ENCODE peak calls at places on chromosomes 6 and 20, in four cellular contexts. One of them, this sample, is unnamed.
A peak's percentile ranks its signal among the peaks of the same experiment; 100 is the strongest.

GRCh38 chr6:24464253-24465038 is 24.9 kb downstream of the GPLD1 start:
- DNase-seq in B cell: no peak
- DNase-seq in fibroblast of the aortic adventitia: no peak
- DNase-seq in lower lobe of right lung: no peak
- DNase-seq in this sample: no peak

GRCh38 chr6:106553440-106553839 is 75.9 kb downstream of the RTN4IP1 start:
- DNase-seq in B cell: no peak
- DNase-seq in fibroblast of the aortic adventitia: no peak
- DNase-seq in lower lobe of right lung: no peak
- DNase-seq in this sample: no peak

GRCh38 chr20:36872857-36873256 is 3.1 kb upstream of the TLDC2 start:
- DNase-seq in B cell: no peak
- DNase-seq in fibroblast of the aortic adventitia: no peak
- DNase-seq in lower lobe of right lung: peak; percentile 46
- DNase-seq in this sample: no peak

GRCh38 chr20:51313275-51313898 is 229.1 kb downstream of the NFATC2 start:
- DNase-seq in B cell: no peak
- DNase-seq in fibroblast of the aortic adventitia: peak; percentile 12
- DNase-seq in lower lobe of right lung: no peak
- DNase-seq in this sample: no peak

GRCh38 chr20:5827861-5828260 is 77.7 kb downstream of the SHLD1 start:
- DNase-seq in B cell: no peak
- DNase-seq in fibroblast of the aortic adventitia: no peak
- DNase-seq in lower lobe of right lung: no peak
- DNase-seq in this sample: no peak

GRCh38 chr20:55592866-55593265 is 412.5 kb downstream of the CBLN4 start:
- DNase-seq in B cell: no peak
- DNase-seq in fibroblast of the aortic adventitia: no peak
- DNase-seq in lower lobe of right lung: no peak
- DNase-seq in this sample: no peak

GRCh38 chr6:149701699-149702098 is 16.2 kb downstream of the LATS1 start:
- DNase-seq in B cell: no peak
- DNase-seq in fibroblast of the aortic adventitia: peak; percentile 13
- DNase-seq in lower lobe of right lung: no peak
- DNase-seq in this sample: no peak

GRCh38 chr6:170147832-170148708 is 142.8 kb downstream of the DLL1 start:
- DNase-seq in B cell: no peak
- DNase-seq in fibroblast of the aortic adventitia: no peak
- DNase-seq in lower lobe of right lung: peak; percentile 55
- DNase-seq in this sample: peak; percentile 45

GRCh38 chr6:49325901-49326300 is 137.2 kb downstream of the MMUT start:
- DNase-seq in B cell: no peak
- DNase-seq in fibroblast of the aortic adventitia: peak; percentile 26
- DNase-seq in lower lobe of right lung: no peak
- DNase-seq in this sample: no peak

DNA sequence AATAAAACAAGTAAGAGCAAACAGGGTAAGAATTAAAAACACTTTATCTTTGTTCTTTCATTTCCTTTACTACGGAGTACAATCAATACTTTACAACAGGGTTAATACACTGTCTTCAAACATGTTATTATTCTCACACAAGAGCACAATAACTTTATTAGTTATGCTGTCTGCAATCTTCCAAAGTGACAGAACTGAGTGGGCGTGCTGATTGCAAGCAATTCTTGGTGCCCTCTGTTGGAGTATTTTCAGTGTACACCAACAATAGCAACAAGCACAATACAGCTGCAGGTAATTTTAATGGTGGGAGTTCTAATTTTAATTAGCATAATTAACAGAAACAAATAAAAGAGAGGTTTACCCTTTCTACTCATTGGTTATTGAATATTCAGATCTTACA is 33.9 kb upstream of the PTPRK start:
- DNase-seq in B cell: no peak
- DNase-seq in fibroblast of the aortic adventitia: peak; percentile 16
- DNase-seq in lower lobe of right lung: no peak
- DNase-seq in this sample: no peak
- TF ChIP-seq CTCF in B cell: no peak
- TF ChIP-seq CTCF in fibroblast of the aortic adventitia: peak; percentile 20
- TF ChIP-seq CTCF in lower lobe of right lung: no peak
- TF ChIP-seq CTCF in this sample: no peak

DNA sequence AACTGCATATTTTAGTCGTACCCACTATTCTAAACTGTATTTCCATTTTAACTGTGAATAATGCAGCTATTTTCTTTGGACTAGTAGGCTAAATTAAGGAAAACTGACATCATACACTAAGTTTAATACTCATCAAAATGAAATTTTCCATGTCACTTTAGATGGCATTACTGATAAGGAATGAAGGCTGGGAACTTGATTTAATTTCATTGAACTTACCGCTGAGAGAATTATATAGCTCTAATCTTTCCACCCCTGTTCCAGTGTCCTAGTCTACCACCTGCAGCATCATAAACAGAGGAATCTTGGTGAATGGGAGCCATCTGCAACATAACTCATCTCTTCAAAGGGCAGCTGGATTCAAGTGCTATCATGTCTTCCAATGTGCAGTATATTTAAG is 1395.3 kb downstream of the EPHA7 start:
- DNase-seq in B cell: no peak
- DNase-seq in fibroblast of the aortic adventitia: no peak
- DNase-seq in lower lobe of right lung: no peak
- DNase-seq in this sample: no peak
- TF ChIP-seq CTCF in B cell: no peak
- TF ChIP-seq CTCF in fibroblast of the aortic adventitia: no peak
- TF ChIP-seq CTCF in lower lobe of right lung: no peak
- TF ChIP-seq CTCF in this sample: no peak

GRCh38 chr6:1913572-1913971 is 303.9 kb downstream of the FOXC1 start:
- DNase-seq in B cell: no peak
- DNase-seq in fibroblast of the aortic adventitia: no peak
- DNase-seq in lower lobe of right lung: no peak
- DNase-seq in this sample: no peak

GRCh38 chr6:1912731-1913130 is 303.0 kb downstream of the FOXC1 start:
- DNase-seq in B cell: no peak
- DNase-seq in fibroblast of the aortic adventitia: no peak
- DNase-seq in lower lobe of right lung: no peak
- DNase-seq in this sample: no peak

GRCh38 chr6:1911476-1911875 is 301.8 kb downstream of the FOXC1 start:
- DNase-seq in B cell: no peak
- DNase-seq in fibroblast of the aortic adventitia: peak; percentile 21
- DNase-seq in lower lobe of right lung: no peak
- DNase-seq in this sample: no peak

GRCh38 chr6:1908784-1909183 is 299.1 kb downstream of the FOXC1 start:
- DNase-seq in B cell: no peak
- DNase-seq in fibroblast of the aortic adventitia: no peak
- DNase-seq in lower lobe of right lung: no peak
- DNase-seq in this sample: no peak

DNA sequence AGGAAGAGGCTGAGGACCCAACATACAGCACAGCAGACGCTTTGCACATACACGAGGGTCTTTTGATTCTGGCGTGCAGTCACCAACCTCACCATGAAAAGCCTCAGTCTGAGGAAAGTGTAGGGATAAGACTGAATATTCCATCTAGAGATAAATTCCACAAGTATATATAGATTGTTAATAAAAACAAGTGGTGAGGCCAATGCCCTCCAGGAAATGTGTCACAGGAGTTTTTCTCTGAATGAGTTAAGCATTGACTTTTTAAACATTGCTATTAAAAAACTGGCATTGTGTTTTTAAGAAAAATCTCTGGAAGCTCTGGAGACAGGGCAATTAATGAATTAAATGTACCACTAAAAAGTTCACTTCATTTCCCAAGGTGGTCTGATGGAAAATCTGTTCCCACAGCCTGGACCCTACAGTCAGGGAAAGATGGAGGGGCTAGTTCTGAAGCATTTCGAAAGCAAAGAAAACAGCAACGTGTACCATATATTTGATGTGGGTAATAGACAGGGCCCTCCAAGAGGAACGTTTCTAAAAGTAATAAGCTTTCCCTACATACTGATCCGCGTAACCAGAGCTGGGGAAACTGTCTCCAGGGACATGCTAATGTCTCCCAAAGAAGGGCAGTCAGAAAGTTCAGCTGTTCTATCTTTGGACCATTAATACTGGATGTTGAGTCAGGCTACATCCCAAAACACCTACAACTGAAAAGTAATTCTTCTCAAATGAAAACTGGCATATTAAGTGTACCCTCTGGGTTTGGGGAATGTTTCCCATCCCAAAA is 301.1 kb downstream of the FOXC1 start:
- DNase-seq in B cell: no peak
- DNase-seq in fibroblast of the aortic adventitia: no peak
- DNase-seq in lower lobe of right lung: no peak
- DNase-seq in this sample: no peak
- TF ChIP-seq CTCF in B cell: no peak
- TF ChIP-seq CTCF in fibroblast of the aortic adventitia: no peak
- TF ChIP-seq CTCF in lower lobe of right lung: no peak
- TF ChIP-seq CTCF in this sample: no peak

GRCh38 chr6:168499045-168499650 is 58.2 kb downstream of the SMOC2 start:
- DNase-seq in B cell: no peak
- DNase-seq in fibroblast of the aortic adventitia: no peak
- DNase-seq in lower lobe of right lung: no peak
- DNase-seq in this sample: no peak
- TF ChIP-seq CTCF in B cell: no peak
- TF ChIP-seq CTCF in fibroblast of the aortic adventitia: no peak
- TF ChIP-seq CTCF in lower lobe of right lung: no peak
- TF ChIP-seq CTCF in this sample: no peak

DNA sequence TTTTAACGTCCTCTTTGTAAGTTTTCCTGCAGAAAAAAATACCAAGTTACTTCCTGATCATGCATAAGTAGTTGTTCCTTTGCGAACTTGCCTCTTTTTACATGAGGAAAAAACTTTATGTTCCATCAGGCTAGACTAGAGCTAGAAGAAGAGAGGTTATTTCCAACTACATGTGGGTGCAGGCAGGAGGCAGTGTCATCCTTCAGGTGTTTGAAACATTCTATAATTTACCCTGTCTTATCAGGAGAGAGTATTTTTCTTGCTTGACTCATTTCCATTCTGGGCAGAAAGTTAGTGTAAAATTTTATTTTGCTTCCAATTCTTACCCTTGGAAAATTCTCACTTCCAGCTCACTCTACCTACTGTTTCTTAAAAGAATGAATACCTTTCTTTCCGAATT is 28.5 kb upstream of the EPHA7 start:
- DNase-seq in B cell: no peak
- DNase-seq in fibroblast of the aortic adventitia: no peak
- DNase-seq in lower lobe of right lung: no peak
- DNase-seq in this sample: no peak
- TF ChIP-seq CTCF in B cell: no peak
- TF ChIP-seq CTCF in fibroblast of the aortic adventitia: no peak
- TF ChIP-seq CTCF in lower lobe of right lung: no peak
- TF ChIP-seq CTCF in this sample: peak; percentile 3

GRCh38 chr20:40724566-40724965 is 35.5 kb upstream of the MAFB start:
- DNase-seq in B cell: no peak
- DNase-seq in fibroblast of the aortic adventitia: no peak
- DNase-seq in lower lobe of right lung: no peak
- DNase-seq in this sample: no peak

GRCh38 chr20:40728996-40729395 is 40.0 kb upstream of the MAFB start:
- DNase-seq in B cell: no peak
- DNase-seq in fibroblast of the aortic adventitia: no peak
- DNase-seq in lower lobe of right lung: no peak
- DNase-seq in this sample: no peak

GRCh38 chr20:40727960-40728359 is 38.9 kb upstream of the MAFB start:
- DNase-seq in B cell: no peak
- DNase-seq in fibroblast of the aortic adventitia: no peak
- DNase-seq in lower lobe of right lung: no peak
- DNase-seq in this sample: no peak

GRCh38 chr20:40728470-40728869 is 39.4 kb upstream of the MAFB start:
- DNase-seq in B cell: no peak
- DNase-seq in fibroblast of the aortic adventitia: no peak
- DNase-seq in lower lobe of right lung: no peak
- DNase-seq in this sample: no peak
- TF ChIP-seq CTCF in B cell: no peak
- TF ChIP-seq CTCF in fibroblast of the aortic adventitia: peak; percentile 31
- TF ChIP-seq CTCF in lower lobe of right lung: no peak
- TF ChIP-seq CTCF in this sample: no peak

GRCh38 chr6:28212510-28213212 is 12.4 kb upstream of the ZSCAN9 start:
- DNase-seq in B cell: no peak
- DNase-seq in fibroblast of the aortic adventitia: peak; percentile 91
- DNase-seq in lower lobe of right lung: no peak
- DNase-seq in this sample: peak; percentile 69
- TF ChIP-seq CTCF in B cell: no peak
- TF ChIP-seq CTCF in fibroblast of the aortic adventitia: peak; percentile 4
- TF ChIP-seq CTCF in lower lobe of right lung: no peak
- TF ChIP-seq CTCF in this sample: peak; percentile 37

GRCh38 chr6:165976705-165977104 is 190.9 kb downstream of the TBXT start:
- DNase-seq in B cell: no peak
- DNase-seq in fibroblast of the aortic adventitia: no peak
- DNase-seq in lower lobe of right lung: no peak
- DNase-seq in this sample: no peak
- TF ChIP-seq CTCF in B cell: no peak
- TF ChIP-seq CTCF in fibroblast of the aortic adventitia: no peak
- TF ChIP-seq CTCF in lower lobe of right lung: no peak
- TF ChIP-seq CTCF in this sample: no peak